ENCODE peak calls at places on chromosomes 16 and 17, in nine cellular contexts. I, Q, Y, D, O, P, M, T and S are unnamed samples.
A peak's percentile ranks its signal among the peaks of the same experiment; 100 is the strongest.

GRCh38 chr16:11619327-11619851 is 32.7 kb upstream of the LITAF start:
- DNase-seq in I (no peak), Q (no peak), Y (no peak), D (no peak), O (peak; percentile 63), P (no peak), M (no peak), T (peak; percentile 29), S (no peak)

GRCh38 chr17:64448665-64449512 is at the start of gene MILR1:
- DNase-seq in I (no peak), Q (no peak), Y (peak; percentile 96), D (peak; percentile 49), O (peak; percentile 72), P (peak; percentile 52), M (no peak), T (peak; percentile 38), S (no peak)

GRCh38 chr16:4682616-4683254 is 10.6 kb upstream of the NUDT16L1 start:
- DNase-seq in I (no peak), Q (no peak), Y (no peak), D (no peak), O (no peak), P (peak; percentile 79), M (peak; percentile 77), T (peak; percentile 61), S (no peak)

GRCh38 chr16:11370084-11370931 is 25.0 kb downstream of the RMI2 start:
- DNase-seq in I (no peak), Q (peak; percentile 72), Y (no peak), D (peak; percentile 46), O (peak; percentile 50), P (peak; percentile 82), M (no peak), T (no peak), S (no peak)

GRCh38 chr16:28257256-28257655 is 35.1 kb upstream of the SBK1 start:
- DNase-seq in I (no peak), Q (no peak), Y (no peak), D (no peak), O (no peak), P (no peak), M (no peak), T (no peak), S (no peak)

GRCh38 chr17:11608396-11608795 is 10.1 kb downstream of the DNAH9 start:
- DNase-seq in I (no peak), Q (no peak), Y (no peak), D (no peak), O (peak; percentile 80), P (peak; percentile 89), M (no peak), T (no peak), S (peak; percentile 27)

GRCh38 chr17:55845385-55845784 is 94.5 kb downstream of the PCTP start:
- DNase-seq in I (no peak), Q (no peak), Y (peak; percentile 33), D (peak; percentile 42), O (peak; percentile 16), P (peak; percentile 29), M (peak; percentile 78), T (peak; percentile 11), S (peak; percentile 38)

GRCh38 chr17:28892024-28892423 is 5.5 kb downstream of the FLOT2 start:
- DNase-seq in I (no peak), Q (no peak), Y (no peak), D (peak; percentile 51), O (no peak), P (no peak), M (no peak), T (no peak), S (no peak)

GRCh38 chr17:56779898-56780777 is 53.6 kb downstream of the C17orf67 start:
- DNase-seq in I (peak; percentile 92), Q (no peak), Y (peak; percentile 69), D (peak; percentile 88), O (peak; percentile 69), P (peak; percentile 71), M (peak; percentile 88), T (peak; percentile 78), S (peak; percentile 78)

GRCh38 chr16:20755238-20755637 is 8.6 kb upstream of the ACSM3 start:
- DNase-seq in I (no peak), Q (no peak), Y (no peak), D (no peak), O (no peak), P (no peak), M (no peak), T (no peak), S (no peak)

GRCh38 chr17:42760652-42761581 is at the start of gene RAMP2:
- DNase-seq in I (no peak), Q (no peak), Y (no peak), D (peak; percentile 40), O (no peak), P (no peak), M (peak; percentile 70), T (peak; percentile 28), S (peak; percentile 36)

GRCh38 chr16:58456193-58456592 is 43.8 kb upstream of the NDRG4 start:
- DNase-seq in I (no peak), Q (no peak), Y (no peak), D (no peak), O (no peak), P (peak; percentile 64), M (no peak), T (no peak), S (no peak)

GRCh38 chr16:12111819-12112218 is 135.3 kb downstream of the SNX29 start:
- DNase-seq in I (no peak), Q (no peak), Y (no peak), D (no peak), O (no peak), P (no peak), M (no peak), T (no peak), S (no peak)

GRCh38 chr17:33725675-33726271 is 432.7 kb upstream of the ASIC2 start:
- DNase-seq in I (no peak), Q (no peak), Y (peak; percentile 25), D (peak; percentile 53), O (peak; percentile 42), P (peak; percentile 42), M (peak; percentile 74), T (peak; percentile 18), S (peak; percentile 16)

GRCh38 chr16:642189-643049 is 791 bp downstream of the MCRIP2 start:
- DNase-seq in I (no peak), Q (no peak), Y (peak; percentile 31), D (peak; percentile 68), O (peak; percentile 89), P (peak; percentile 81), M (peak; percentile 61), T (no peak), S (peak; percentile 67)

GRCh38 chr16:84293406-84293805 is 1.3 kb upstream of the WFDC1 start:
- DNase-seq in I (no peak), Q (no peak), Y (no peak), D (no peak), O (no peak), P (no peak), M (no peak), T (no peak), S (no peak)

GRCh38 chr17:54919456-54919855 is 18.8 kb downstream of the TOM1L1 start:
- DNase-seq in I (no peak), Q (no peak), Y (no peak), D (no peak), O (no peak), P (no peak), M (no peak), T (no peak), S (no peak)

GRCh38 chr17:70034158-70034557 is 40.9 kb upstream of the KCNJ16 start:
- DNase-seq in I (no peak), Q (no peak), Y (no peak), D (no peak), O (no peak), P (no peak), M (no peak), T (peak; percentile 4), S (no peak)

GRCh38 chr16:86248325-86248905 is 261.9 kb upstream of the FOXF1 start:
- DNase-seq in I (no peak), Q (no peak), Y (no peak), D (no peak), O (no peak), P (no peak), M (no peak), T (no peak), S (no peak)
- TF ChIP-seq CTCF in I (no peak), Q (no peak), Y (no peak), D (no peak), O (no peak), P (no peak), M (no peak), T (no peak), S (no peak)

DNA sequence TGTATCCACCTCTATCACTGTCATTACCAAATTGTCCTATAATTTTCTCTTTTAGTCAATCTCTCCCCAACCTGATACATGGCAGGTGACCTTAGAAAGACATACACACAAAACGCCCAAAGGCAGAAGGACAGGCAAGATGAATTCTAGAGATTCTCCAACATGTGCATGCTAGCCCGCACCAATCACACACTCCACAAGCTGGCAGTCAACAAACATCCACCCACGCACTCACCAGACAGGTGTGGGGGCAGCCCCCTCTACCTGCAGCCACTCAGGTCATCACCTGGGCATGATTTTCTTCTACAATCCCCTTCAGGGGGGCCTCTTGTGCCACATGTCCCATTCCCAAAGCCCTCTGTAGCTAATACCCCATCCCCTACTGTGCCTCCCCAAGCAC is 9.5 kb downstream of the MPP2 start:
- DNase-seq in I (no peak), Q (no peak), Y (no peak), D (no peak), O (no peak), P (no peak), M (no peak), T (peak; percentile 85), S (no peak)
- TF ChIP-seq CTCF in I (no peak), Q (no peak), Y (no peak), D (no peak), O (no peak), P (no peak), M (no peak), T (no peak), S (no peak)

GRCh38 chr17:57892146-57892819 is 42.4 kb upstream of the MRPS23 start:
- DNase-seq in I (peak; percentile 82), Q (no peak), Y (peak; percentile 94), D (peak; percentile 88), O (peak; percentile 91), P (peak; percentile 95), M (peak; percentile 88), T (peak; percentile 83), S (peak; percentile 90)

GRCh38 chr17:57890857-57891232 is 41.0 kb upstream of the MRPS23 start:
- DNase-seq in I (no peak), Q (no peak), Y (no peak), D (no peak), O (no peak), P (peak; percentile 61), M (no peak), T (no peak), S (no peak)

GRCh38 chr17:57894848-57895247 is 45.0 kb upstream of the MRPS23 start:
- DNase-seq in I (no peak), Q (no peak), Y (no peak), D (no peak), O (no peak), P (no peak), M (no peak), T (no peak), S (no peak)

GRCh38 chr17:57895382-57896060 is 45.7 kb upstream of the MRPS23 start:
- DNase-seq in I (no peak), Q (no peak), Y (no peak), D (no peak), O (peak; percentile 86), P (no peak), M (no peak), T (no peak), S (peak; percentile 72)

GRCh38 chr17:57892820-57893595 is 43.2 kb upstream of the MRPS23 start:
- DNase-seq in I (no peak), Q (peak; percentile 92), Y (peak; percentile 100), D (no peak), O (peak; percentile 97), P (peak; percentile 98), M (peak; percentile 39), T (peak; percentile 93), S (peak; percentile 91)
- TF ChIP-seq CTCF in I (peak; percentile 39), Q (no peak), Y (no peak), D (no peak), O (no peak), P (no peak), M (peak; percentile 9), T (no peak), S (no peak)

GRCh38 chr16:75591001-75591852 is 25.0 kb downstream of the GABARAPL2 start:
- DNase-seq in I (no peak), Q (no peak), Y (peak; percentile 81), D (no peak), O (peak; percentile 19), P (no peak), M (no peak), T (peak; percentile 12), S (peak; percentile 69)
- TF ChIP-seq CTCF in I (no peak), Q (no peak), Y (no peak), D (no peak), O (no peak), P (no peak), M (no peak), T (no peak), S (no peak)